ENCODE peak calls at places on chromosomes 3 and 15, in ten cellular contexts. One of them, this sample, is unnamed.

GRCh38 chr15:100525894-100526512 is 2.7 kb downstream of the CERS3 start:
- DNase-seq in stimulated activated CD4-positive, alpha-beta T cell treated with anti-CD3 and anti-CD28 coated beads, Interleukin-12 subunit alpha, Interleukin-12 subunit beta, amount 100 ng/mL, for 4 hours: no peak
- DNase-seq in NCI-H1092 treated with DMSO at 0.1 percent for 48 hours: peak; percentile 79
- DNase-seq in fibroblast of the aortic adventitia: peak; percentile 44
- DNase-seq in anterior cingulate cortex: peak; percentile 60
- DNase-seq in epithelial cell of prostate: no peak
- DNase-seq in T-helper 9 cell: no peak
- DNase-seq in globus pallidus: peak; percentile 50
- DNase-seq in stimulated activated CD8-positive, alpha-beta memory T cell treated with anti-CD3 and anti-CD28 coated beads, Interleukin-12 subunit alpha, Interleukin-12 subunit beta, amount 100 ng/mL, for 4 hours: no peak
- DNase-seq in NCI-H187: no peak
- DNase-seq in this sample: no peak

GRCh38 chr3:45008117-45008516 is 18.0 kb upstream of the CLEC3B start:
- DNase-seq in stimulated activated CD4-positive, alpha-beta T cell treated with anti-CD3 and anti-CD28 coated beads, Interleukin-12 subunit alpha, Interleukin-12 subunit beta, amount 100 ng/mL, for 4 hours: no peak
- DNase-seq in NCI-H1092 treated with DMSO at 0.1 percent for 48 hours: no peak
- DNase-seq in fibroblast of the aortic adventitia: peak; percentile 64
- DNase-seq in anterior cingulate cortex: no peak
- DNase-seq in epithelial cell of prostate: no peak
- DNase-seq in T-helper 9 cell: no peak
- DNase-seq in globus pallidus: no peak
- DNase-seq in stimulated activated CD8-positive, alpha-beta memory T cell treated with anti-CD3 and anti-CD28 coated beads, Interleukin-12 subunit alpha, Interleukin-12 subunit beta, amount 100 ng/mL, for 4 hours: no peak
- DNase-seq in NCI-H187: no peak
- DNase-seq in this sample: no peak

GRCh38 chr3:195809291-195809785 is 2.4 kb downstream of the MUC4 start:
- DNase-seq in stimulated activated CD4-positive, alpha-beta T cell treated with anti-CD3 and anti-CD28 coated beads, Interleukin-12 subunit alpha, Interleukin-12 subunit beta, amount 100 ng/mL, for 4 hours: no peak
- DNase-seq in NCI-H1092 treated with DMSO at 0.1 percent for 48 hours: peak; percentile 32
- DNase-seq in fibroblast of the aortic adventitia: no peak
- DNase-seq in anterior cingulate cortex: no peak
- DNase-seq in epithelial cell of prostate: no peak
- DNase-seq in T-helper 9 cell: no peak
- DNase-seq in globus pallidus: no peak
- DNase-seq in stimulated activated CD8-positive, alpha-beta memory T cell treated with anti-CD3 and anti-CD28 coated beads, Interleukin-12 subunit alpha, Interleukin-12 subunit beta, amount 100 ng/mL, for 4 hours: no peak
- DNase-seq in NCI-H187: peak; percentile 28
- DNase-seq in this sample: no peak

GRCh38 chr3:165788531-165788930 is 48.7 kb downstream of the BCHE start:
- DNase-seq in stimulated activated CD4-positive, alpha-beta T cell treated with anti-CD3 and anti-CD28 coated beads, Interleukin-12 subunit alpha, Interleukin-12 subunit beta, amount 100 ng/mL, for 4 hours: no peak
- DNase-seq in NCI-H1092 treated with DMSO at 0.1 percent for 48 hours: no peak
- DNase-seq in fibroblast of the aortic adventitia: no peak
- DNase-seq in anterior cingulate cortex: no peak
- DNase-seq in epithelial cell of prostate: no peak
- DNase-seq in T-helper 9 cell: no peak
- DNase-seq in globus pallidus: no peak
- DNase-seq in stimulated activated CD8-positive, alpha-beta memory T cell treated with anti-CD3 and anti-CD28 coated beads, Interleukin-12 subunit alpha, Interleukin-12 subunit beta, amount 100 ng/mL, for 4 hours: no peak
- DNase-seq in NCI-H187: no peak
- DNase-seq in this sample: no peak

GRCh38 chr3:194397757-194398312 is 1.2 kb downstream of the GP5 start:
- DNase-seq in stimulated activated CD4-positive, alpha-beta T cell treated with anti-CD3 and anti-CD28 coated beads, Interleukin-12 subunit alpha, Interleukin-12 subunit beta, amount 100 ng/mL, for 4 hours: peak; percentile 25
- DNase-seq in NCI-H1092 treated with DMSO at 0.1 percent for 48 hours: no peak
- DNase-seq in fibroblast of the aortic adventitia: no peak
- DNase-seq in anterior cingulate cortex: no peak
- DNase-seq in epithelial cell of prostate: no peak
- DNase-seq in T-helper 9 cell: no peak
- DNase-seq in globus pallidus: no peak
- DNase-seq in stimulated activated CD8-positive, alpha-beta memory T cell treated with anti-CD3 and anti-CD28 coated beads, Interleukin-12 subunit alpha, Interleukin-12 subunit beta, amount 100 ng/mL, for 4 hours: no peak
- DNase-seq in NCI-H187: no peak
- DNase-seq in this sample: peak; percentile 19

GRCh38 chr15:88605507-88606436 is 15.4 kb upstream of the AEN start:
- DNase-seq in stimulated activated CD4-positive, alpha-beta T cell treated with anti-CD3 and anti-CD28 coated beads, Interleukin-12 subunit alpha, Interleukin-12 subunit beta, amount 100 ng/mL, for 4 hours: peak; percentile 54
- DNase-seq in NCI-H1092 treated with DMSO at 0.1 percent for 48 hours: peak; percentile 57
- DNase-seq in fibroblast of the aortic adventitia: peak; percentile 34
- DNase-seq in anterior cingulate cortex: no peak
- DNase-seq in epithelial cell of prostate: no peak
- DNase-seq in T-helper 9 cell: peak; percentile 43
- DNase-seq in globus pallidus: no peak
- DNase-seq in stimulated activated CD8-positive, alpha-beta memory T cell treated with anti-CD3 and anti-CD28 coated beads, Interleukin-12 subunit alpha, Interleukin-12 subunit beta, amount 100 ng/mL, for 4 hours: no peak
- DNase-seq in NCI-H187: peak; percentile 49
- DNase-seq in this sample: peak; percentile 50

GRCh38 chr3:108455212-108455705 is 55.1 kb downstream of the MYH15 start:
- DNase-seq in stimulated activated CD4-positive, alpha-beta T cell treated with anti-CD3 and anti-CD28 coated beads, Interleukin-12 subunit alpha, Interleukin-12 subunit beta, amount 100 ng/mL, for 4 hours: no peak
- DNase-seq in NCI-H1092 treated with DMSO at 0.1 percent for 48 hours: no peak
- DNase-seq in fibroblast of the aortic adventitia: no peak
- DNase-seq in anterior cingulate cortex: no peak
- DNase-seq in epithelial cell of prostate: no peak
- DNase-seq in T-helper 9 cell: no peak
- DNase-seq in globus pallidus: no peak
- DNase-seq in stimulated activated CD8-positive, alpha-beta memory T cell treated with anti-CD3 and anti-CD28 coated beads, Interleukin-12 subunit alpha, Interleukin-12 subunit beta, amount 100 ng/mL, for 4 hours: no peak
- DNase-seq in NCI-H187: no peak
- DNase-seq in this sample: no peak

GRCh38 chr15:55320963-55321362 is 1.9 kb downstream of the PIGB start:
- DNase-seq in stimulated activated CD4-positive, alpha-beta T cell treated with anti-CD3 and anti-CD28 coated beads, Interleukin-12 subunit alpha, Interleukin-12 subunit beta, amount 100 ng/mL, for 4 hours: no peak
- DNase-seq in NCI-H1092 treated with DMSO at 0.1 percent for 48 hours: no peak
- DNase-seq in fibroblast of the aortic adventitia: no peak
- DNase-seq in anterior cingulate cortex: no peak
- DNase-seq in epithelial cell of prostate: no peak
- DNase-seq in T-helper 9 cell: no peak
- DNase-seq in globus pallidus: no peak
- DNase-seq in stimulated activated CD8-positive, alpha-beta memory T cell treated with anti-CD3 and anti-CD28 coated beads, Interleukin-12 subunit alpha, Interleukin-12 subunit beta, amount 100 ng/mL, for 4 hours: no peak
- DNase-seq in NCI-H187: no peak
- DNase-seq in this sample: no peak

GRCh38 chr3:177942911-177943310 is 593.3 kb upstream of the KCNMB2 start:
- DNase-seq in stimulated activated CD4-positive, alpha-beta T cell treated with anti-CD3 and anti-CD28 coated beads, Interleukin-12 subunit alpha, Interleukin-12 subunit beta, amount 100 ng/mL, for 4 hours: no peak
- DNase-seq in NCI-H1092 treated with DMSO at 0.1 percent for 48 hours: no peak
- DNase-seq in fibroblast of the aortic adventitia: no peak
- DNase-seq in anterior cingulate cortex: no peak
- DNase-seq in epithelial cell of prostate: no peak
- DNase-seq in T-helper 9 cell: no peak
- DNase-seq in globus pallidus: no peak
- DNase-seq in stimulated activated CD8-positive, alpha-beta memory T cell treated with anti-CD3 and anti-CD28 coated beads, Interleukin-12 subunit alpha, Interleukin-12 subunit beta, amount 100 ng/mL, for 4 hours: no peak
- DNase-seq in NCI-H187: no peak
- DNase-seq in this sample: no peak

GRCh38 chr3:123326531-123326930 is 122.4 kb downstream of the ADCY5 start:
- DNase-seq in stimulated activated CD4-positive, alpha-beta T cell treated with anti-CD3 and anti-CD28 coated beads, Interleukin-12 subunit alpha, Interleukin-12 subunit beta, amount 100 ng/mL, for 4 hours: no peak
- DNase-seq in NCI-H1092 treated with DMSO at 0.1 percent for 48 hours: no peak
- DNase-seq in fibroblast of the aortic adventitia: no peak
- DNase-seq in anterior cingulate cortex: no peak
- DNase-seq in epithelial cell of prostate: no peak
- DNase-seq in T-helper 9 cell: no peak
- DNase-seq in globus pallidus: no peak
- DNase-seq in stimulated activated CD8-positive, alpha-beta memory T cell treated with anti-CD3 and anti-CD28 coated beads, Interleukin-12 subunit alpha, Interleukin-12 subunit beta, amount 100 ng/mL, for 4 hours: no peak
- DNase-seq in NCI-H187: no peak
- DNase-seq in this sample: no peak

GRCh38 chr3:128725547-128725931 is 444 bp upstream of the RAB7A start:
- DNase-seq in stimulated activated CD4-positive, alpha-beta T cell treated with anti-CD3 and anti-CD28 coated beads, Interleukin-12 subunit alpha, Interleukin-12 subunit beta, amount 100 ng/mL, for 4 hours: no peak
- DNase-seq in NCI-H1092 treated with DMSO at 0.1 percent for 48 hours: no peak
- DNase-seq in fibroblast of the aortic adventitia: no peak
- DNase-seq in anterior cingulate cortex: no peak
- DNase-seq in epithelial cell of prostate: no peak
- DNase-seq in T-helper 9 cell: no peak
- DNase-seq in globus pallidus: no peak
- DNase-seq in stimulated activated CD8-positive, alpha-beta memory T cell treated with anti-CD3 and anti-CD28 coated beads, Interleukin-12 subunit alpha, Interleukin-12 subunit beta, amount 100 ng/mL, for 4 hours: no peak
- DNase-seq in NCI-H187: no peak
- DNase-seq in this sample: no peak

GRCh38 chr15:37078000-37078399 is 22.3 kb downstream of the MEIS2 start:
- DNase-seq in stimulated activated CD4-positive, alpha-beta T cell treated with anti-CD3 and anti-CD28 coated beads, Interleukin-12 subunit alpha, Interleukin-12 subunit beta, amount 100 ng/mL, for 4 hours: no peak
- DNase-seq in NCI-H1092 treated with DMSO at 0.1 percent for 48 hours: no peak
- DNase-seq in fibroblast of the aortic adventitia: no peak
- DNase-seq in anterior cingulate cortex: no peak
- DNase-seq in epithelial cell of prostate: no peak
- DNase-seq in T-helper 9 cell: no peak
- DNase-seq in globus pallidus: peak; percentile 55
- DNase-seq in stimulated activated CD8-positive, alpha-beta memory T cell treated with anti-CD3 and anti-CD28 coated beads, Interleukin-12 subunit alpha, Interleukin-12 subunit beta, amount 100 ng/mL, for 4 hours: no peak
- DNase-seq in NCI-H187: no peak
- DNase-seq in this sample: no peak

GRCh38 chr15:84961114-84961452 is 20.6 kb upstream of the PDE8A start:
- DNase-seq in stimulated activated CD4-positive, alpha-beta T cell treated with anti-CD3 and anti-CD28 coated beads, Interleukin-12 subunit alpha, Interleukin-12 subunit beta, amount 100 ng/mL, for 4 hours: no peak
- DNase-seq in NCI-H1092 treated with DMSO at 0.1 percent for 48 hours: no peak
- DNase-seq in fibroblast of the aortic adventitia: peak; percentile 74
- DNase-seq in anterior cingulate cortex: no peak
- DNase-seq in epithelial cell of prostate: no peak
- DNase-seq in T-helper 9 cell: no peak
- DNase-seq in globus pallidus: no peak
- DNase-seq in stimulated activated CD8-positive, alpha-beta memory T cell treated with anti-CD3 and anti-CD28 coated beads, Interleukin-12 subunit alpha, Interleukin-12 subunit beta, amount 100 ng/mL, for 4 hours: no peak
- DNase-seq in NCI-H187: no peak
- DNase-seq in this sample: no peak

GRCh38 chr3:123941150-123941941 is 19.7 kb downstream of the CCDC14 start:
- DNase-seq in stimulated activated CD4-positive, alpha-beta T cell treated with anti-CD3 and anti-CD28 coated beads, Interleukin-12 subunit alpha, Interleukin-12 subunit beta, amount 100 ng/mL, for 4 hours: no peak
- DNase-seq in NCI-H1092 treated with DMSO at 0.1 percent for 48 hours: no peak
- DNase-seq in fibroblast of the aortic adventitia: peak; percentile 46
- DNase-seq in anterior cingulate cortex: no peak
- DNase-seq in epithelial cell of prostate: no peak
- DNase-seq in T-helper 9 cell: no peak
- DNase-seq in globus pallidus: no peak
- DNase-seq in stimulated activated CD8-positive, alpha-beta memory T cell treated with anti-CD3 and anti-CD28 coated beads, Interleukin-12 subunit alpha, Interleukin-12 subunit beta, amount 100 ng/mL, for 4 hours: no peak
- DNase-seq in NCI-H187: no peak
- DNase-seq in this sample: no peak

This sample was measured in activated naive CD4-positive, alpha-beta T cell treated with Interleukin-2 at 50 U/mL for 16 hours.